ENCODE peak calls at places on chromosomes 11 and 22, in nine cellular contexts. T is T follicular helper cell; U is activated CD4-positive, alpha-beta T cell treated with anti-CD3 and anti-CD28 coated beads, Interleukin-2, amount 50 U/mL, for 4 hours; K is osteocyte; P is AG08396; B is effector memory CD4-positive, alpha-beta T cell; O is M059J; Y is T-helper 2 cell; A is Peyer's patch. F is an unnamed sample.

GRCh38 chr11:119624102-119624615 is 104.8 kb downstream of the NECTIN1 start:
- DNase-seq in T (no peak), B (no peak), U (no peak), K (no peak), O (no peak), A (no peak), Y (no peak), P (peak; percentile 49), F (no peak)

GRCh38 chr22:34429314-34429713 is 509.0 kb upstream of the LARGE1 start:
- DNase-seq in U (no peak), P (no peak), O (peak; percentile 54), T (no peak), A (no peak), B (no peak), K (no peak), Y (no peak), F (peak; percentile 3)

GRCh38 chr11:118998822-118999221 is 884 bp downstream of the CENATAC start:
- DNase-seq in Y (no peak), B (no peak), T (no peak), P (peak; percentile 71), U (no peak), O (peak; percentile 93), K (no peak), A (no peak), F (peak; percentile 65)

GRCh38 chr22:50011447-50012200 is 941 bp downstream of the IL17REL start:
- DNase-seq in B (no peak), O (no peak), P (no peak), T (no peak), U (no peak), K (no peak), Y (no peak), A (peak; percentile 51), F (no peak)

GRCh38 chr11:130817608-130817944 is 98.7 kb downstream of the SNX19 start:
- DNase-seq in O (peak; percentile 51), A (no peak), U (no peak), Y (no peak), T (no peak), P (peak; percentile 29), K (no peak), B (no peak), F (no peak)

GRCh38 chr22:38315801-38316339 is 1.4 kb downstream of the CSNK1E start:
- DNase-seq in T (no peak), Y (no peak), A (no peak), B (no peak), O (peak; percentile 34), P (no peak), U (no peak), K (no peak), F (no peak)

GRCh38 chr22:26410398-26410797 is 18.7 kb upstream of the ASPHD2 start:
- DNase-seq in B (no peak), T (no peak), Y (no peak), U (no peak), O (no peak), K (no peak), P (no peak), A (no peak), F (no peak)

GRCh38 chr11:100637706-100638105 is 49.4 kb upstream of the ARHGAP42 start:
- DNase-seq in T (no peak), K (no peak), B (no peak), P (no peak), A (no peak), U (no peak), O (no peak), Y (no peak), F (no peak)

GRCh38 chr11:128179049-128179448 is 408.3 kb downstream of the ETS1 start:
- DNase-seq in B (no peak), T (no peak), K (no peak), U (no peak), Y (no peak), O (no peak), P (no peak), A (no peak), F (no peak)

GRCh38 chr11:119115484-119116234 is 5.7 kb upstream of the HINFP start:
- DNase-seq in O (no peak), A (no peak), U (no peak), K (no peak), B (no peak), Y (no peak), P (no peak), T (no peak), F (no peak)

GRCh38 chr11:134273317-134273712 is 2.9 kb upstream of the GLB1L3 start:
- DNase-seq in A (no peak), P (no peak), T (no peak), Y (no peak), O (no peak), K (no peak), B (no peak), U (no peak), F (no peak)

GRCh38 chr22:18035740-18036139 is 11.4 kb upstream of the MICAL3 start:
- DNase-seq in P (no peak), B (no peak), T (no peak), K (no peak), A (no peak), U (no peak), O (peak; percentile 40), Y (no peak), F (no peak)

GRCh38 chr22:38417252-38418060 is 37.5 kb downstream of the KCNJ4 start:
- DNase-seq in O (no peak), P (no peak), U (no peak), A (no peak), B (no peak), Y (no peak), K (peak; percentile 78), T (no peak), F (no peak)

GRCh38 chr22:37498289-37498909 is 12.2 kb upstream of the MFNG start:
- DNase-seq in A (peak; percentile 85), U (peak; percentile 67), T (peak; percentile 61), O (no peak), K (no peak), Y (peak; percentile 57), P (no peak), B (peak; percentile 58), F (no peak)

GRCh38 chr11:46499821-46500220 is 94.0 kb downstream of the AMBRA1 start:
- DNase-seq in B (no peak), A (no peak), P (no peak), T (no peak), Y (no peak), U (no peak), O (no peak), K (no peak), F (no peak)

GRCh38 chr22:25420925-25421904 is 143.3 kb upstream of the GRK3 start:
- DNase-seq in K (no peak), P (no peak), O (peak; percentile 26), A (no peak), B (no peak), U (no peak), Y (no peak), T (no peak), F (no peak)

GRCh38 chr11:7571640-7572000 is 57.8 kb downstream of the PPFIBP2 start:
- DNase-seq in P (peak; percentile 70), A (peak; percentile 77), T (no peak), U (no peak), Y (no peak), O (peak; percentile 70), B (no peak), K (peak; percentile 88), F (peak; percentile 41)

GRCh38 chr11:75140269-75141138 is 10.4 kb upstream of the SLCO2B1 start:
- DNase-seq in K (no peak), O (no peak), Y (peak; percentile 58), A (peak; percentile 83), P (peak; percentile 74), B (peak; percentile 59), T (peak; percentile 68), U (peak; percentile 72), F (peak; percentile 28)

GRCh38 chr11:12547953-12548650 is 126.1 kb upstream of the TEAD1 start:
- DNase-seq in B (no peak), A (no peak), T (no peak), O (no peak), U (no peak), K (peak; percentile 70), Y (no peak), P (no peak), F (no peak)